ENCODE peak calls at places on chromosome 7, in six cellular contexts. F is IMR-90, O is mesendoderm, U is H9, H is mesenchymal stem cell, B is H1. C is an unnamed sample.

GRCh38 chr7:77459311-77459726 is 43.2 kb upstream of the GSAP start:
- DNase-seq in F (no peak), O (no peak), U (no peak), H (no peak), B (no peak), C (no peak)

GRCh38 chr7:45927724-45928123 is 6.7 kb upstream of the IGFBP3 start:
- DNase-seq in F (no peak), O (no peak), U (no peak), H (peak; percentile 18), B (no peak), C (no peak)

GRCh38 chr7:98559958-98560357 is 57.1 kb upstream of the NPTX2 start:
- DNase-seq in F (no peak), O (peak; percentile 57), U (peak; percentile 71), H (no peak), B (peak; percentile 19), C (no peak)

GRCh38 chr7:7323921-7324320 is 141.6 kb downstream of the C1GALT1 start:
- DNase-seq in F (no peak), O (no peak), U (no peak), H (no peak), B (no peak), C (no peak)

GRCh38 chr7:150940446-150941102 is 37.5 kb downstream of the KCNH2 start:
- DNase-seq in F (no peak), O (no peak), U (no peak), H (no peak), B (no peak), C (no peak)

GRCh38 chr7:29327455-29327854 is 132.9 kb downstream of the CHN2 start:
- DNase-seq in F (no peak), O (no peak), U (no peak), H (no peak), B (no peak), C (no peak)

GRCh38 chr7:111409714-111410422 is 152.4 kb downstream of the IMMP2L start:
- DNase-seq in F (peak; percentile 71), O (peak; percentile 29), U (no peak), H (peak; percentile 8), B (no peak), C (no peak)

GRCh38 chr7:107332488-107333269 is 137.2 kb upstream of the GPR22 start:
- DNase-seq in F (no peak), O (no peak), U (no peak), H (no peak), B (no peak), C (no peak)

GRCh38 chr7:108181073-108181985 is 51.2 kb upstream of the LAMB4 start:
- DNase-seq in F (peak; percentile 67), O (peak; percentile 66), U (peak; percentile 78), H (peak; percentile 63), B (peak; percentile 70), C (peak; percentile 65)

GRCh38 chr7:41162612-41163011 is 540.3 kb downstream of the INHBA start:
- DNase-seq in F (peak; percentile 75), O (no peak), U (no peak), H (peak; percentile 35), B (no peak), C (no peak)

GRCh38 chr7:24800667-24801066 is 43.4 kb upstream of the GSDME start:
- DNase-seq in F (no peak), O (no peak), U (no peak), H (no peak), B (no peak), C (no peak)

GRCh38 chr7:148697256-148697841 is 1.4 kb upstream of the CUL1 start:
- DNase-seq in F (peak; percentile 63), O (no peak), U (no peak), H (peak; percentile 50), B (no peak), C (no peak)

GRCh38 chr7:134755422-134756022 is 23.9 kb upstream of the CALD1 start:
- DNase-seq in F (no peak), O (no peak), U (no peak), H (peak; percentile 58), B (no peak), C (no peak)

GRCh38 chr7:20651960-20652544 is 36.6 kb downstream of the ABCB5 start:
- DNase-seq in F (no peak), O (no peak), U (no peak), H (peak; percentile 12), B (no peak), C (no peak)

GRCh38 chr7:122132341-122132740 is 11.7 kb downstream of the AASS start:
- DNase-seq in F (peak; percentile 66), O (no peak), U (no peak), H (peak; percentile 53), B (no peak), C (no peak)

GRCh38 chr7:111844904-111845662 is 282.8 kb upstream of the IMMP2L start:
- DNase-seq in F (no peak), O (no peak), U (no peak), H (no peak), B (no peak), C (no peak)

GRCh38 chr7:151249732-151250072 is 1.2 kb upstream of the SMARCD3 start:
- DNase-seq in F (peak; percentile 39), O (peak; percentile 73), U (peak; percentile 64), H (peak; percentile 65), B (no peak), C (peak; percentile 27)

GRCh38 chr7:114790526-114790925 is 131.4 kb upstream of the MDFIC start:
- DNase-seq in F (no peak), O (no peak), U (no peak), H (no peak), B (no peak), C (no peak)

GRCh38 chr7:93551063-93551895 is 23.2 kb downstream of the CALCR start:
- DNase-seq in F (peak; percentile 56), O (peak; percentile 74), U (no peak), H (peak; percentile 61), B (no peak), C (peak; percentile 33)

GRCh38 chr7:28135296-28135695 is 45.3 kb downstream of the JAZF1 start:
- DNase-seq in F (no peak), O (no peak), U (no peak), H (no peak), B (no peak), C (no peak)

GRCh38 chr7:67343566-67343965 is 346.9 kb downstream of the TYW1 start:
- DNase-seq in F (no peak), O (no peak), U (no peak), H (no peak), B (no peak), C (no peak)
- H2BK15ac ChIP-seq in F (no peak overlapping the region), O (no peak overlapping the region), U (no peak overlapping the region), H (no peak overlapping the region), B (no peak overlapping the region), C (no peak overlapping the region)

GRCh38 chr7:158323741-158324396 is 263.8 kb downstream of the PTPRN2 start:
- DNase-seq in F (no peak), O (no peak), U (peak; percentile 17), H (no peak), B (no peak), C (no peak)
- H3K23ac ChIP-seq in F (no peak overlapping the region), O (no peak overlapping the region), U (no peak overlapping the region), H (no peak overlapping the region), B (no peak overlapping the region), C (no peak overlapping the region)

GRCh38 chr7:36070230-36070629 is 82.8 kb upstream of the EEPD1 start:
- DNase-seq in F (no peak), O (no peak), U (no peak), H (no peak), B (no peak), C (no peak)
- H2BK15ac ChIP-seq in F (no peak overlapping the region), O (no peak overlapping the region), U (no peak overlapping the region), H (no peak overlapping the region), B (no peak overlapping the region), C (no peak overlapping the region)

DNA sequence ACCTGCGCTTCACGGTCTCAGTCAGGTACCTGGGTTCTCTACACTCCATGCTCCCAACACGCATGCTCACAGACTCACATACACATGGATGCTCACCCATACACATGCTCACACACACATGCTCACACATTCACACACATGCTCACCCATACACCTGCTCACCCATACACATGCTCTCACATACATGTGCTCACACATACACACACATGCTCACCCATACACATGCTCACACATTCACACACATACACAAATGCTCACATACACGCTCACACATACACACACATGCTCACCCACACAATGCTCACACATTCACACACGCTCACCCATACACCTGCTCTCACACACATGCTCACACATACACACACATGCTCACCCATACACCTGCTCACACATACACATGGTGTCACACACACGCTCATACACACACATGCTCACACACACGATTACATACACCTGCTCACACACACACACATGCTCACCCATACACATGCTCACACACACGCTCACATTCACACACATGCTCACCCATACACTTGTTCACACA is 119.9 kb downstream of the PAXIP1 start:
- DNase-seq in F (no peak), O (no peak), U (no peak), H (no peak), B (no peak), C (no peak)
- H3K23ac ChIP-seq in F (no peak overlapping the region), O (no peak overlapping the region), U (no peak overlapping the region), H (no peak overlapping the region), B (no peak overlapping the region), C (peak overlapping the region; percentile 70)

GRCh38 chr7:739455-739963 is 12.4 kb upstream of the PRKAR1B start:
- DNase-seq in F (no peak), O (no peak), U (no peak), H (no peak), B (no peak), C (no peak)
- H2BK15ac ChIP-seq in F (no peak overlapping the region), O (no peak overlapping the region), U (no peak overlapping the region), H (no peak overlapping the region), B (no peak overlapping the region), C (no peak overlapping the region)

DNA sequence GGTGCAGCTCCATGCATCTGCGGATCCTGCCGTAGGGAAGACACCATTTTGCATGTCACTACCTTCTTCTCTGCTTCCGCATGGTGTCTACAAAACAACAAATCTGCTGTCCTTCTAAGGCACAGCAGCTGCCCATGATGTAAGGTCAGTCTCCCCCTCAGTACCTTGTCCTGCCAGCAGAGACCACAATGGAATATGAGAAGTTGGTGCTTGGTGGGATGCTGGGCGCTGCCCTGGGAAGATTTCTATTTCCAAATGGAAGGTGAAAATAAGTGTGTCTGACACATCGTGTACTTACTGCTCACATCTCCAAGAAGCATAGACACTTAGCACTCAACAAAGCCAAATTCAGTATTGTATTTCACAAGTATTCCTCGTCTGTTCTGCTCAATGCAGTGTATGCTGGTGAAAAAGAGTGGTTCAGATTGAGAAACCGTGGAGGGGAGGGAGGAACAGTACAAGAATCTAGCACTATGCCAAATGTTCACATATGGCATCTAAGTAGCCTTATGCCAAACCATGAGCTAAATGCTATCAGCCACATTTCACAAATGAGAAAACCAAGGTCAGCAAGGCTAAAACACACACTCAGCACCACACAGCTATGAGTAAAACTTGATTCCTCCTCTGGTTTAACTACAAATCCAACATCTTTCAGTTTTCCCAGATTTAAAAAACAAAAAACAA is 95.0 kb downstream of the GRB10 start:
- DNase-seq in F (peak; percentile 46), O (no peak), U (no peak), H (no peak), B (no peak), C (no peak)
- H3K23ac ChIP-seq in F (no peak overlapping the region), O (no peak overlapping the region), U (no peak overlapping the region), H (no peak overlapping the region), B (no peak overlapping the region), C (no peak overlapping the region)